ENCODE peak calls at places on chromosomes 6 and 20, in four cellular contexts. O is mammary epithelial cell, C is HEK293T, Z is T-cell. L is an unnamed sample.

GRCh38 chr20:58538752-58539151 is 23.6 kb upstream of the APCDD1L start:
- DNase-seq in O (peak), C (no peak), Z (no peak), L (no peak)

GRCh38 chr6:64220776-64221175 is 585.2 kb downstream of the PHF3 start:
- DNase-seq in O (no peak), C (no peak), Z (no peak), L (no peak)

GRCh38 chr6:39881851-39882566 is 52.3 kb downstream of the MOCS1 start:
- DNase-seq in O (no peak), C (no peak), Z (no peak), L (no peak)

GRCh38 chr6:15430181-15430580 is 184.3 kb downstream of the JARID2 start:
- DNase-seq in Z (no peak), C (no peak), O (no peak), L (no peak)

GRCh38 chr20:36070451-36070850 is 84.1 kb upstream of the EPB41L1 start:
- DNase-seq in O (no peak), C (no peak), Z (no peak), L (no peak)

GRCh38 chr6:32176476-32177181 is 745 bp upstream of the AGPAT1 start:
- DNase-seq in Z (no peak), C (no peak), O (peak), L (no peak)

GRCh38 chr6:36809933-36810844 is 29.1 kb downstream of the CPNE5 start:
- DNase-seq in C (no peak), O (peak), Z (no peak), L (no peak)

GRCh38 chr6:87706187-87706966 is 4.3 kb upstream of the AKIRIN2 start:
- DNase-seq in Z (no peak), O (peak), C (no peak), L (peak)

GRCh38 chr20:58990651-58991445 is 9.8 kb downstream of the NELFCD start:
- DNase-seq in O (no peak), Z (no peak), C (no peak), L (no peak)

GRCh38 chr6:80520195-80520594 is 413.7 kb downstream of the BCKDHB start:
- DNase-seq in Z (no peak), O (peak), C (no peak), L (peak)

GRCh38 chr6:121006024-121006423 is 328.3 kb downstream of the TBC1D32 start:
- DNase-seq in C (no peak), Z (no peak), O (no peak), L (no peak)

GRCh38 chr6:129104131-129104530 is 221.2 kb downstream of the LAMA2 start:
- DNase-seq in C (no peak), Z (no peak), O (peak), L (peak)

GRCh38 chr20:43650997-43651525 is 15.9 kb upstream of the MYBL2 start:
- DNase-seq in O (no peak), Z (no peak), C (no peak), L (no peak)

GRCh38 chr6:7684843-7685242 is 41.1 kb upstream of the BMP6 start:
- DNase-seq in Z (no peak), C (no peak), O (no peak), L (no peak)

GRCh38 chr6:26033942-26034354 is 53.3 kb upstream of the HFE start:
- DNase-seq in O (no peak), Z (no peak), C (no peak), L (no peak)

GRCh38 chr20:58661298-58662141 is 10.4 kb downstream of the STX16 start:
- DNase-seq in Z (peak), C (no peak), O (no peak), L (no peak)

GRCh38 chr20:63941282-63942060 is 14.7 kb downstream of the UCKL1 start:
- DNase-seq in O (peak), Z (peak), C (peak), L (peak)

GRCh38 chr20:52540489-52540888 is 348.9 kb upstream of the ZFP64 start:
- DNase-seq in Z (no peak), O (no peak), C (no peak), L (no peak)

GRCh38 chr6:156556830-156557229 is 220.3 kb upstream of the ARID1B start:
- DNase-seq in C (no peak), Z (no peak), O (no peak), L (no peak)

GRCh38 chr6:169850154-169850553 is 98.7 kb downstream of the ERMARD start:
- DNase-seq in C (no peak), Z (no peak), O (no peak), L (no peak)

GRCh38 chr20:50291428-50292323 is 101.0 kb downstream of the CEBPB start:
- DNase-seq in C (no peak), Z (no peak), O (no peak), L (no peak)

GRCh38 chr20:9427430-9427829 is 87.0 kb upstream of the LAMP5 start:
- DNase-seq in C (no peak), O (no peak), Z (no peak), L (no peak)

GRCh38 chr6:42901538-42901957 is 14.3 kb upstream of the PTCRA start:
- DNase-seq in O (peak), C (peak), Z (peak), L (peak)

GRCh38 chr6:28542440-28543293 is 17.0 kb downstream of the GPX5 start:
- DNase-seq in Z (no peak), O (peak), C (peak), L (peak)

GRCh38 chr6:71724456-71725180 is 161.7 kb upstream of the RIMS1 start:
- DNase-seq in O (no peak), C (no peak), Z (no peak), L (no peak)

GRCh38 chr20:25221592-25222460 is 26.1 kb upstream of the PYGB start:
- DNase-seq in Z (no peak), C (no peak), O (no peak), L (no peak)

GRCh38 chr6:45539124-45539523 is 161.4 kb upstream of the SUPT3H start:
- DNase-seq in C (no peak), Z (no peak), O (no peak), L (no peak)

GRCh38 chr20:9141916-9142315 is 73.0 kb downstream of the PLCB4 start:
- DNase-seq in O (no peak), Z (no peak), C (no peak), L (no peak)

GRCh38 chr6:39904946-39905639 is 29.2 kb downstream of the MOCS1 start:
- DNase-seq in C (no peak), O (no peak), Z (no peak), L (no peak)

GRCh38 chr6:39301606-39302005 is 12.6 kb downstream of the KCNK17 start:
- DNase-seq in Z (no peak), C (peak), O (no peak), L (peak)

GRCh38 chr20:61531553-61532345 is 279.7 kb downstream of the CDH4 start:
- DNase-seq in O (no peak), Z (no peak), C (no peak), L (peak)

GRCh38 chr6:33147807-33148666 is 44.2 kb downstream of the COL11A2 start:
- DNase-seq in O (peak), Z (no peak), C (peak), L (peak)

GRCh38 chr20:12946789-12947188 is 62.0 kb upstream of the SPTLC3 start:
- DNase-seq in Z (no peak), O (no peak), C (no peak), L (no peak)

GRCh38 chr6:149750136-149750609 is 632 bp downstream of the PCMT1 start:
- DNase-seq in C (peak), Z (peak), O (peak), L (peak)

GRCh38 chr6:157461000-157461915 is 80.3 kb downstream of the ZDHHC14 start:
- DNase-seq in O (no peak), Z (peak), C (peak), L (no peak)

GRCh38 chr6:74366634-74367033 is 670.6 kb downstream of the CD109 start:
- DNase-seq in O (peak), C (no peak), Z (no peak), L (peak)

GRCh38 chr6:29632789-29633531 is at the start of gene GABBR1:
- DNase-seq in O (peak), C (peak), Z (peak), L (peak)

L was measured in MCF 10A.